ENCODE peak calls at places on chromosomes 1 and 21, in five cellular contexts. One of them, this sample, is unnamed.

GRCh38 chr21:44911384-44912157 is 9.1 kb downstream of the ITGB2 start:
- DNase-seq in CD4-positive, CD25-positive, alpha-beta regulatory T cell: peak
- DNase-seq in fibroblast of pulmonary artery: no peak
- DNase-seq in stimulated activated CD8-positive, alpha-beta memory T cell treated with anti-CD3 and anti-CD28 coated beads, Interleukin-12 subunit alpha, Interleukin-12 subunit beta, amount 100 ng/mL, for 1 hour: peak
- DNase-seq in left ventricle myocardium inferior: peak
- DNase-seq in this sample: peak

GRCh38 chr1:208272311-208272710 is 28.1 kb upstream of the PLXNA2 start:
- DNase-seq in CD4-positive, CD25-positive, alpha-beta regulatory T cell: no peak
- DNase-seq in fibroblast of pulmonary artery: no peak
- DNase-seq in stimulated activated CD8-positive, alpha-beta memory T cell treated with anti-CD3 and anti-CD28 coated beads, Interleukin-12 subunit alpha, Interleukin-12 subunit beta, amount 100 ng/mL, for 1 hour: no peak
- DNase-seq in left ventricle myocardium inferior: no peak
- DNase-seq in this sample: no peak

GRCh38 chr1:104702731-104703130 is 953.0 kb downstream of the AMY1C start:
- DNase-seq in CD4-positive, CD25-positive, alpha-beta regulatory T cell: no peak
- DNase-seq in fibroblast of pulmonary artery: no peak
- DNase-seq in stimulated activated CD8-positive, alpha-beta memory T cell treated with anti-CD3 and anti-CD28 coated beads, Interleukin-12 subunit alpha, Interleukin-12 subunit beta, amount 100 ng/mL, for 1 hour: no peak
- DNase-seq in left ventricle myocardium inferior: no peak
- DNase-seq in this sample: no peak

GRCh38 chr1:20105856-20106255 is 13.5 kb downstream of the PLA2G2D start:
- DNase-seq in CD4-positive, CD25-positive, alpha-beta regulatory T cell: no peak
- DNase-seq in fibroblast of pulmonary artery: no peak
- DNase-seq in stimulated activated CD8-positive, alpha-beta memory T cell treated with anti-CD3 and anti-CD28 coated beads, Interleukin-12 subunit alpha, Interleukin-12 subunit beta, amount 100 ng/mL, for 1 hour: no peak
- DNase-seq in left ventricle myocardium inferior: no peak
- DNase-seq in this sample: no peak

GRCh38 chr1:206971029-206971655 is 882 bp upstream of the FCAMR start:
- DNase-seq in CD4-positive, CD25-positive, alpha-beta regulatory T cell: no peak
- DNase-seq in fibroblast of pulmonary artery: no peak
- DNase-seq in stimulated activated CD8-positive, alpha-beta memory T cell treated with anti-CD3 and anti-CD28 coated beads, Interleukin-12 subunit alpha, Interleukin-12 subunit beta, amount 100 ng/mL, for 1 hour: no peak
- DNase-seq in left ventricle myocardium inferior: no peak
- DNase-seq in this sample: no peak

GRCh38 chr1:180849031-180849775 is 63.5 kb upstream of the KIAA1614 start:
- DNase-seq in CD4-positive, CD25-positive, alpha-beta regulatory T cell: no peak
- DNase-seq in fibroblast of pulmonary artery: no peak
- DNase-seq in stimulated activated CD8-positive, alpha-beta memory T cell treated with anti-CD3 and anti-CD28 coated beads, Interleukin-12 subunit alpha, Interleukin-12 subunit beta, amount 100 ng/mL, for 1 hour: no peak
- DNase-seq in left ventricle myocardium inferior: no peak
- DNase-seq in this sample: no peak

GRCh38 chr1:55214903-55215193 is 316 bp downstream of the USP24 start:
- DNase-seq in CD4-positive, CD25-positive, alpha-beta regulatory T cell: no peak
- DNase-seq in fibroblast of pulmonary artery: peak
- DNase-seq in stimulated activated CD8-positive, alpha-beta memory T cell treated with anti-CD3 and anti-CD28 coated beads, Interleukin-12 subunit alpha, Interleukin-12 subunit beta, amount 100 ng/mL, for 1 hour: no peak
- DNase-seq in left ventricle myocardium inferior: peak
- DNase-seq in this sample: peak

GRCh38 chr21:32611471-32611997 is 643 bp downstream of the CFAP298 start:
- DNase-seq in CD4-positive, CD25-positive, alpha-beta regulatory T cell: peak
- DNase-seq in fibroblast of pulmonary artery: peak
- DNase-seq in stimulated activated CD8-positive, alpha-beta memory T cell treated with anti-CD3 and anti-CD28 coated beads, Interleukin-12 subunit alpha, Interleukin-12 subunit beta, amount 100 ng/mL, for 1 hour: no peak
- DNase-seq in left ventricle myocardium inferior: no peak
- DNase-seq in this sample: peak

GRCh38 chr1:48003741-48004503 is 6.7 kb upstream of the TRABD2B start:
- DNase-seq in CD4-positive, CD25-positive, alpha-beta regulatory T cell: no peak
- DNase-seq in fibroblast of pulmonary artery: no peak
- DNase-seq in stimulated activated CD8-positive, alpha-beta memory T cell treated with anti-CD3 and anti-CD28 coated beads, Interleukin-12 subunit alpha, Interleukin-12 subunit beta, amount 100 ng/mL, for 1 hour: no peak
- DNase-seq in left ventricle myocardium inferior: no peak
- DNase-seq in this sample: no peak

GRCh38 chr1:147225193-147225730 is at the start of gene FMO5:
- DNase-seq in CD4-positive, CD25-positive, alpha-beta regulatory T cell: peak
- DNase-seq in fibroblast of pulmonary artery: peak
- DNase-seq in stimulated activated CD8-positive, alpha-beta memory T cell treated with anti-CD3 and anti-CD28 coated beads, Interleukin-12 subunit alpha, Interleukin-12 subunit beta, amount 100 ng/mL, for 1 hour: peak
- DNase-seq in left ventricle myocardium inferior: peak
- DNase-seq in this sample: peak

This sample was measured in lung microvascular endothelial cell.